ENCODE peak calls at places on chromosomes 11 and 22, in nine cellular contexts. One of them, this sample, is unnamed.

GRCh38 chr11:17807034-17807433 is 72.5 kb downstream of the KCNC1 start:
- DNase-seq in PC-3: no peak
- DNase-seq in BE2C: no peak
- DNase-seq in breast epithelium: no peak
- DNase-seq in astrocyte of the cerebellum: no peak
- DNase-seq in NB4: no peak
- DNase-seq in MM.1S: no peak
- DNase-seq in AG10803: peak; percentile 55
- DNase-seq in fibroblast of mammary gland: no peak
- DNase-seq in this sample: no peak

GRCh38 chr11:11407738-11408084 is 54.7 kb upstream of the CSNK2A3 start:
- DNase-seq in PC-3: no peak
- DNase-seq in BE2C: peak; percentile 45
- DNase-seq in breast epithelium: no peak
- DNase-seq in astrocyte of the cerebellum: no peak
- DNase-seq in NB4: no peak
- DNase-seq in MM.1S: no peak
- DNase-seq in AG10803: no peak
- DNase-seq in fibroblast of mammary gland: no peak
- DNase-seq in this sample: no peak

GRCh38 chr11:10807629-10808552 is 835 bp downstream of the EIF4G2 start:
- DNase-seq in PC-3: peak; percentile 25
- DNase-seq in BE2C: peak; percentile 20
- DNase-seq in breast epithelium: peak; percentile 53
- DNase-seq in astrocyte of the cerebellum: no peak
- DNase-seq in NB4: peak; percentile 70
- DNase-seq in MM.1S: peak; percentile 27
- DNase-seq in AG10803: peak; percentile 60
- DNase-seq in fibroblast of mammary gland: peak; percentile 38
- DNase-seq in this sample: no peak

GRCh38 chr11:1504164-1504563 is 17.6 kb upstream of the MOB2 start:
- DNase-seq in PC-3: no peak
- DNase-seq in BE2C: no peak
- DNase-seq in breast epithelium: no peak
- DNase-seq in astrocyte of the cerebellum: no peak
- DNase-seq in NB4: no peak
- DNase-seq in MM.1S: no peak
- DNase-seq in AG10803: no peak
- DNase-seq in fibroblast of mammary gland: no peak
- DNase-seq in this sample: no peak

GRCh38 chr22:29691636-29692326 is 28.0 kb upstream of the CABP7 start:
- DNase-seq in PC-3: no peak
- DNase-seq in BE2C: no peak
- DNase-seq in breast epithelium: no peak
- DNase-seq in astrocyte of the cerebellum: no peak
- DNase-seq in NB4: no peak
- DNase-seq in MM.1S: no peak
- DNase-seq in AG10803: no peak
- DNase-seq in fibroblast of mammary gland: no peak
- DNase-seq in this sample: no peak

GRCh38 chr22:36925388-36926290 is 12.2 kb downstream of the CSF2RB start:
- DNase-seq in PC-3: peak; percentile 2
- DNase-seq in BE2C: no peak
- DNase-seq in breast epithelium: no peak
- DNase-seq in astrocyte of the cerebellum: no peak
- DNase-seq in NB4: no peak
- DNase-seq in MM.1S: no peak
- DNase-seq in AG10803: peak; percentile 4
- DNase-seq in fibroblast of mammary gland: no peak
- DNase-seq in this sample: no peak

GRCh38 chr11:95084509-95084908 is 5.1 kb upstream of the ENDOD1 start:
- DNase-seq in PC-3: peak; percentile 80
- DNase-seq in BE2C: no peak
- DNase-seq in breast epithelium: no peak
- DNase-seq in astrocyte of the cerebellum: no peak
- DNase-seq in NB4: no peak
- DNase-seq in MM.1S: no peak
- DNase-seq in AG10803: no peak
- DNase-seq in fibroblast of mammary gland: peak; percentile 76
- DNase-seq in this sample: no peak

GRCh38 chr11:27514558-27514957 is 8.0 kb upstream of the LIN7C start:
- DNase-seq in PC-3: no peak
- DNase-seq in BE2C: no peak
- DNase-seq in breast epithelium: no peak
- DNase-seq in astrocyte of the cerebellum: peak; percentile 82
- DNase-seq in NB4: no peak
- DNase-seq in MM.1S: no peak
- DNase-seq in AG10803: peak; percentile 89
- DNase-seq in fibroblast of mammary gland: peak; percentile 55
- DNase-seq in this sample: no peak

GRCh38 chr22:39244496-39245129 is at the start of gene PDGFB:
- DNase-seq in PC-3: peak; percentile 62
- DNase-seq in BE2C: no peak
- DNase-seq in breast epithelium: no peak
- DNase-seq in astrocyte of the cerebellum: no peak
- DNase-seq in NB4: peak; percentile 59
- DNase-seq in MM.1S: peak; percentile 38
- DNase-seq in AG10803: no peak
- DNase-seq in fibroblast of mammary gland: no peak
- DNase-seq in this sample: no peak

GRCh38 chr11:15101072-15101701 is 13.5 kb upstream of the INSC start:
- DNase-seq in PC-3: peak; percentile 66
- DNase-seq in BE2C: peak; percentile 42
- DNase-seq in breast epithelium: no peak
- DNase-seq in astrocyte of the cerebellum: peak; percentile 57
- DNase-seq in NB4: peak; percentile 53
- DNase-seq in MM.1S: peak; percentile 62
- DNase-seq in AG10803: peak; percentile 70
- DNase-seq in fibroblast of mammary gland: peak; percentile 79
- DNase-seq in this sample: peak; percentile 17

GRCh38 chr11:111387318-111387863 is 8.3 kb upstream of the POU2AF1 start:
- DNase-seq in PC-3: no peak
- DNase-seq in BE2C: no peak
- DNase-seq in breast epithelium: no peak
- DNase-seq in astrocyte of the cerebellum: no peak
- DNase-seq in NB4: no peak
- DNase-seq in MM.1S: no peak
- DNase-seq in AG10803: no peak
- DNase-seq in fibroblast of mammary gland: no peak
- DNase-seq in this sample: no peak

GRCh38 chr11:94791216-94791889 is 23.2 kb downstream of the AMOTL1 start:
- DNase-seq in PC-3: no peak
- DNase-seq in BE2C: no peak
- DNase-seq in breast epithelium: no peak
- DNase-seq in astrocyte of the cerebellum: no peak
- DNase-seq in NB4: no peak
- DNase-seq in MM.1S: no peak
- DNase-seq in AG10803: no peak
- DNase-seq in fibroblast of mammary gland: no peak
- DNase-seq in this sample: no peak

GRCh38 chr22:29167032-29167911 is 38.4 kb upstream of the EMID1 start:
- DNase-seq in PC-3: no peak
- DNase-seq in BE2C: no peak
- DNase-seq in breast epithelium: no peak
- DNase-seq in astrocyte of the cerebellum: no peak
- DNase-seq in NB4: peak; percentile 100
- DNase-seq in MM.1S: peak; percentile 85
- DNase-seq in AG10803: no peak
- DNase-seq in fibroblast of mammary gland: no peak
- DNase-seq in this sample: no peak

GRCh38 chr11:104572279-104572678 is 326.0 kb downstream of the CASP12 start:
- DNase-seq in PC-3: peak; percentile 37
- DNase-seq in BE2C: no peak
- DNase-seq in breast epithelium: no peak
- DNase-seq in astrocyte of the cerebellum: no peak
- DNase-seq in NB4: no peak
- DNase-seq in MM.1S: no peak
- DNase-seq in AG10803: no peak
- DNase-seq in fibroblast of mammary gland: peak; percentile 25
- DNase-seq in this sample: no peak

GRCh38 chr11:1760351-1761109 is 3.2 kb downstream of the CTSD start:
- DNase-seq in PC-3: peak; percentile 3
- DNase-seq in BE2C: no peak
- DNase-seq in breast epithelium: no peak
- DNase-seq in astrocyte of the cerebellum: no peak
- DNase-seq in NB4: no peak
- DNase-seq in MM.1S: no peak
- DNase-seq in AG10803: peak; percentile 55
- DNase-seq in fibroblast of mammary gland: peak; percentile 64
- DNase-seq in this sample: peak; percentile 56

GRCh38 chr11:114350022-114350421 is 50.3 kb downstream of the C11orf71 start:
- DNase-seq in PC-3: peak; percentile 58
- DNase-seq in BE2C: no peak
- DNase-seq in breast epithelium: no peak
- DNase-seq in astrocyte of the cerebellum: no peak
- DNase-seq in NB4: no peak
- DNase-seq in MM.1S: no peak
- DNase-seq in AG10803: no peak
- DNase-seq in fibroblast of mammary gland: no peak
- DNase-seq in this sample: no peak

GRCh38 chr11:114345575-114346222 is 49.5 kb downstream of the NNMT start:
- DNase-seq in PC-3: no peak
- DNase-seq in BE2C: no peak
- DNase-seq in breast epithelium: no peak
- DNase-seq in astrocyte of the cerebellum: no peak
- DNase-seq in NB4: no peak
- DNase-seq in MM.1S: no peak
- DNase-seq in AG10803: no peak
- DNase-seq in fibroblast of mammary gland: no peak
- DNase-seq in this sample: no peak

GRCh38 chr11:114344494-114344893 is 48.3 kb downstream of the NNMT start:
- DNase-seq in PC-3: no peak
- DNase-seq in BE2C: no peak
- DNase-seq in breast epithelium: no peak
- DNase-seq in astrocyte of the cerebellum: no peak
- DNase-seq in NB4: no peak
- DNase-seq in MM.1S: peak; percentile 64
- DNase-seq in AG10803: no peak
- DNase-seq in fibroblast of mammary gland: no peak
- DNase-seq in this sample: no peak

GRCh38 chr11:114346709-114347141 is 50.5 kb downstream of the NNMT start:
- DNase-seq in PC-3: peak; percentile 44
- DNase-seq in BE2C: no peak
- DNase-seq in breast epithelium: no peak
- DNase-seq in astrocyte of the cerebellum: no peak
- DNase-seq in NB4: peak; percentile 23
- DNase-seq in MM.1S: peak; percentile 21
- DNase-seq in AG10803: no peak
- DNase-seq in fibroblast of mammary gland: peak; percentile 29
- DNase-seq in this sample: no peak

GRCh38 chr11:114348200-114349191 is 51.8 kb downstream of the C11orf71 start:
- DNase-seq in PC-3: peak; percentile 92
- DNase-seq in BE2C: peak; percentile 59
- DNase-seq in breast epithelium: no peak
- DNase-seq in astrocyte of the cerebellum: peak; percentile 55
- DNase-seq in NB4: peak; percentile 68
- DNase-seq in MM.1S: peak; percentile 26
- DNase-seq in AG10803: peak; percentile 78
- DNase-seq in fibroblast of mammary gland: peak; percentile 77
- DNase-seq in this sample: peak; percentile 25
- TF ChIP-seq CTCF in PC-3: peak; percentile 74
- TF ChIP-seq CTCF in BE2C: peak; percentile 63
- TF ChIP-seq CTCF in breast epithelium: peak; percentile 38
- TF ChIP-seq CTCF in astrocyte of the cerebellum: peak; percentile 55
- TF ChIP-seq CTCF in NB4: peak; percentile 53
- TF ChIP-seq CTCF in MM.1S: peak; percentile 50
- TF ChIP-seq CTCF in AG10803: peak; percentile 65
- TF ChIP-seq CTCF in fibroblast of mammary gland: peak; percentile 63
- TF ChIP-seq CTCF in this sample: peak; percentile 61

GRCh38 chr11:64357904-64358535 is 942 bp upstream of the RPS6KA4 start:
- DNase-seq in PC-3: peak; percentile 81
- DNase-seq in BE2C: peak; percentile 8
- DNase-seq in breast epithelium: no peak
- DNase-seq in astrocyte of the cerebellum: no peak
- DNase-seq in NB4: peak; percentile 63
- DNase-seq in MM.1S: no peak
- DNase-seq in AG10803: no peak
- DNase-seq in fibroblast of mammary gland: no peak
- DNase-seq in this sample: no peak

GRCh38 chr11:64357446-64357845 is 1.5 kb upstream of the RPS6KA4 start:
- DNase-seq in PC-3: no peak
- DNase-seq in BE2C: no peak
- DNase-seq in breast epithelium: no peak
- DNase-seq in astrocyte of the cerebellum: no peak
- DNase-seq in NB4: no peak
- DNase-seq in MM.1S: no peak
- DNase-seq in AG10803: no peak
- DNase-seq in fibroblast of mammary gland: no peak
- DNase-seq in this sample: no peak

GRCh38 chr11:64358907-64359711 is at the start of gene RPS6KA4:
- DNase-seq in PC-3: peak; percentile 82
- DNase-seq in BE2C: peak; percentile 46
- DNase-seq in breast epithelium: peak; percentile 57
- DNase-seq in astrocyte of the cerebellum: no peak
- DNase-seq in NB4: peak; percentile 77
- DNase-seq in MM.1S: peak; percentile 66
- DNase-seq in AG10803: peak; percentile 56
- DNase-seq in fibroblast of mammary gland: peak; percentile 42
- DNase-seq in this sample: no peak

GRCh38 chr11:64359712-64360402 is 895 bp downstream of the RPS6KA4 start:
- DNase-seq in PC-3: peak; percentile 25
- DNase-seq in BE2C: no peak
- DNase-seq in breast epithelium: no peak
- DNase-seq in astrocyte of the cerebellum: no peak
- DNase-seq in NB4: peak; percentile 40
- DNase-seq in MM.1S: no peak
- DNase-seq in AG10803: no peak
- DNase-seq in fibroblast of mammary gland: no peak
- DNase-seq in this sample: no peak

GRCh38 chr11:64358536-64358906 is 441 bp upstream of the RPS6KA4 start:
- DNase-seq in PC-3: no peak
- DNase-seq in BE2C: no peak
- DNase-seq in breast epithelium: no peak
- DNase-seq in astrocyte of the cerebellum: no peak
- DNase-seq in NB4: no peak
- DNase-seq in MM.1S: no peak
- DNase-seq in AG10803: no peak
- DNase-seq in fibroblast of mammary gland: no peak
- DNase-seq in this sample: no peak
- H3K4me3 ChIP-seq in PC-3: peak overlapping the region; percentile 92
- H3K4me3 ChIP-seq in BE2C: peak overlapping the region; percentile 54
- H3K4me3 ChIP-seq in breast epithelium: peak overlapping the region; percentile 81
- H3K4me3 ChIP-seq in astrocyte of the cerebellum: peak overlapping the region; percentile 82
- H3K4me3 ChIP-seq in NB4: peak overlapping the region; percentile 49
- H3K4me3 ChIP-seq in MM.1S: peak overlapping the region; percentile 61
- H3K4me3 ChIP-seq in AG10803: peak overlapping the region; percentile 67
- H3K4me3 ChIP-seq in fibroblast of mammary gland: peak overlapping the region; percentile 40
- H3K4me3 ChIP-seq in this sample: peak overlapping the region; percentile 40

GRCh38 chr22:22408731-22409696 is 99.5 kb downstream of the ZNF280B start:
- DNase-seq in PC-3: peak; percentile 35
- DNase-seq in BE2C: peak; percentile 38
- DNase-seq in breast epithelium: no peak
- DNase-seq in astrocyte of the cerebellum: no peak
- DNase-seq in NB4: peak; percentile 54
- DNase-seq in MM.1S: peak; percentile 55
- DNase-seq in AG10803: peak; percentile 13
- DNase-seq in fibroblast of mammary gland: peak; percentile 17
- DNase-seq in this sample: no peak
- TF ChIP-seq CTCF in PC-3: peak; percentile 57
- TF ChIP-seq CTCF in BE2C: peak; percentile 73
- TF ChIP-seq CTCF in breast epithelium: peak; percentile 14
- TF ChIP-seq CTCF in astrocyte of the cerebellum: peak; percentile 47
- TF ChIP-seq CTCF in NB4: peak; percentile 32
- TF ChIP-seq CTCF in MM.1S: peak; percentile 66
- TF ChIP-seq CTCF in AG10803: peak; percentile 49
- TF ChIP-seq CTCF in fibroblast of mammary gland: peak; percentile 48
- TF ChIP-seq CTCF in this sample: peak; percentile 68

GRCh38 chr22:46377566-46378498 is 42.3 kb downstream of the TRMU start:
- DNase-seq in PC-3: peak; percentile 79
- DNase-seq in BE2C: no peak
- DNase-seq in breast epithelium: peak; percentile 37
- DNase-seq in astrocyte of the cerebellum: no peak
- DNase-seq in NB4: no peak
- DNase-seq in MM.1S: no peak
- DNase-seq in AG10803: peak; percentile 22
- DNase-seq in fibroblast of mammary gland: no peak
- DNase-seq in this sample: peak; percentile 43
- H3K4me3 ChIP-seq in PC-3: no peak overlapping the region
- H3K4me3 ChIP-seq in BE2C: no peak overlapping the region
- H3K4me3 ChIP-seq in breast epithelium: no peak overlapping the region
- H3K4me3 ChIP-seq in astrocyte of the cerebellum: no peak overlapping the region
- H3K4me3 ChIP-seq in NB4: no peak overlapping the region
- H3K4me3 ChIP-seq in MM.1S: no peak overlapping the region
- H3K4me3 ChIP-seq in AG10803: no peak overlapping the region
- H3K4me3 ChIP-seq in fibroblast of mammary gland: no peak overlapping the region
- H3K4me3 ChIP-seq in this sample: no peak overlapping the region